ENCODE peak calls at places on chromosomes 2 and 18, in eight cellular contexts. X is T-helper 17 cell; U is activated T-helper 1 cell treated with anti-CD3 and anti-CD28 coated beads, Interleukin-2, amount 50 U/mL, for 16 hours; S is mesendoderm; Y is NCI-H1694; N is NCI-H774; D is RPMI8226; R is Peyer's patch. E is an unnamed sample.

GRCh38 chr2:98329549-98329948 is 16.7 kb upstream of the CNGA3 start:
- DNase-seq in X (no peak), U (no peak), S (no peak), Y (no peak), N (no peak), D (no peak), R (no peak), E (no peak)

GRCh38 chr18:79402209-79402576 is 6.5 kb downstream of the NFATC1 start:
- DNase-seq in X (no peak), U (no peak), S (no peak), Y (no peak), N (no peak), D (no peak), R (no peak), E (no peak)

GRCh38 chr18:63160172-63160995 is 159.2 kb downstream of the BCL2 start:
- DNase-seq in X (no peak), U (no peak), S (no peak), Y (no peak), N (no peak), D (no peak), R (no peak), E (no peak)

GRCh38 chr2:227717687-227718567 is at the start of gene SLC19A3:
- DNase-seq in X (no peak), U (no peak), S (peak; percentile 86), Y (no peak), N (peak; percentile 26), D (no peak), R (peak; percentile 92), E (peak; percentile 57)

GRCh38 chr2:144240656-144241339 is 279.1 kb downstream of the ZEB2 start:
- DNase-seq in X (no peak), U (no peak), S (peak; percentile 34), Y (no peak), N (no peak), D (no peak), R (no peak), E (no peak)

GRCh38 chr2:233997726-233998125 is 52.8 kb upstream of the SPP2 start:
- DNase-seq in X (no peak), U (no peak), S (no peak), Y (no peak), N (no peak), D (no peak), R (no peak), E (no peak)

GRCh38 chr2:8203354-8203753 is 478.5 kb upstream of the ID2 start:
- DNase-seq in X (no peak), U (no peak), S (no peak), Y (peak; percentile 84), N (no peak), D (no peak), R (no peak), E (no peak)

GRCh38 chr2:45127321-45127720 is 118.1 kb upstream of the SIX2 start:
- DNase-seq in X (no peak), U (no peak), S (no peak), Y (no peak), N (no peak), D (no peak), R (no peak), E (no peak)

GRCh38 chr2:177195194-177195593 is 17.4 kb upstream of the HNRNPA3 start:
- DNase-seq in X (no peak), U (no peak), S (no peak), Y (no peak), N (no peak), D (no peak), R (no peak), E (no peak)

GRCh38 chr18:59265246-59266018 is 7.8 kb downstream of the RAX start:
- DNase-seq in X (no peak), U (no peak), S (peak; percentile 88), Y (peak; percentile 5), N (no peak), D (peak; percentile 51), R (no peak), E (no peak)

GRCh38 chr2:58614259-58614658 is 373.1 kb upstream of the FANCL start:
- DNase-seq in X (no peak), U (no peak), S (no peak), Y (no peak), N (peak; percentile 28), D (no peak), R (no peak), E (no peak)

GRCh38 chr2:13413989-13414388 is 697.3 kb downstream of the TRIB2 start:
- DNase-seq in X (no peak), U (no peak), S (peak; percentile 52), Y (no peak), N (no peak), D (no peak), R (no peak), E (no peak)

GRCh38 chr18:76610933-76611749 is 116.1 kb upstream of the ZNF516 start:
- DNase-seq in X (no peak), U (no peak), S (peak; percentile 18), Y (no peak), N (no peak), D (no peak), R (no peak), E (no peak)

GRCh38 chr2:114022360-114023085 is 132.6 kb downstream of the ACTR3 start:
- DNase-seq in X (no peak), U (no peak), S (peak; percentile 7), Y (no peak), N (no peak), D (no peak), R (no peak), E (no peak)

GRCh38 chr2:26613241-26614204 is 27.6 kb downstream of the CIB4 start:
- DNase-seq in X (no peak), U (no peak), S (peak; percentile 30), Y (no peak), N (no peak), D (no peak), R (no peak), E (no peak)

GRCh38 chr2:118310878-118311442 is 222.7 kb downstream of the INSIG2 start:
- DNase-seq in X (no peak), U (no peak), S (peak; percentile 83), Y (no peak), N (peak; percentile 22), D (no peak), R (no peak), E (no peak)